ENCODE peak calls at places on chromosomes 16 and 17, in six cellular contexts. P is left lung; U is activated naive CD4-positive, alpha-beta T cell; L is NCI-H1417 treated with DMSO at 0.1 percent for 48 hours; O is GM13977; J is psoas muscle. Z is an unnamed sample.
A peak's percentile ranks its signal among the peaks of the same experiment; 100 is the strongest.

GRCh38 chr17:72372185-72372584 is 251.4 kb downstream of the SOX9 start:
- DNase-seq in U (no peak), J (peak; percentile 63), L (no peak), P (no peak), O (no peak), Z (no peak)

GRCh38 chr17:17380156-17380925 is 77.2 kb downstream of the NT5M start:
- DNase-seq in P (peak; percentile 43), J (no peak), L (no peak), O (no peak), U (no peak), Z (no peak)

GRCh38 chr17:29594441-29595090 is 1.6 kb downstream of the ANKRD13B start:
- DNase-seq in L (no peak), P (no peak), J (no peak), U (no peak), O (no peak), Z (no peak)

GRCh38 chr16:85601730-85602401 is 11.3 kb upstream of the GSE1 start:
- DNase-seq in L (no peak), O (no peak), J (peak; percentile 75), U (no peak), P (no peak), Z (no peak)

GRCh38 chr16:53207810-53208752 is 153.3 kb downstream of the CHD9 start:
- DNase-seq in P (no peak), O (peak; percentile 70), J (no peak), U (no peak), L (peak; percentile 76), Z (peak; percentile 59)

GRCh38 chr17:49337900-49338299 is 24.1 kb downstream of the ZNF652 start:
- DNase-seq in P (no peak), J (no peak), U (no peak), O (no peak), L (no peak), Z (no peak)

GRCh38 chr17:80969030-80969673 is 22.5 kb upstream of the CHMP6 start:
- DNase-seq in P (peak; percentile 69), L (no peak), J (peak; percentile 65), U (no peak), O (no peak), Z (no peak)

GRCh38 chr17:74083321-74083720 is 120.2 kb upstream of the RPL38 start:
- DNase-seq in U (no peak), O (no peak), P (no peak), J (no peak), L (no peak), Z (no peak)

GRCh38 chr16:84194470-84195200 is 3.7 kb downstream of the ADAD2 start:
- DNase-seq in P (no peak), O (peak; percentile 57), U (peak; percentile 20), J (no peak), L (no peak), Z (no peak)

GRCh38 chr16:23578096-23578830 is 17.9 kb downstream of the NDUFAB1 start:
- DNase-seq in O (no peak), J (no peak), U (no peak), P (no peak), L (no peak), Z (no peak)

GRCh38 chr17:28938552-28938951 is 12.8 kb downstream of the PHF12 start:
- DNase-seq in O (no peak), L (no peak), U (no peak), J (no peak), P (no peak), Z (no peak)